ENCODE peak calls at places on chromosomes 4 and X, in five cellular contexts. D is adrenal gland, X is OCI-LY7, H is cardiac muscle cell, R is lower leg skin. I is an unnamed sample.

GRCh38 chr4:81723044-81723884 is 251.6 kb upstream of the RASGEF1B start:
- DNase-seq in R (no peak), H (no peak), X (no peak), D (no peak), I (no peak)

GRCh38 chrX:110713666-110714065 is 82.0 kb downstream of the CHRDL1 start:
- DNase-seq in H (no peak), R (no peak), D (no peak), X (no peak), I (no peak)

GRCh38 chr4:6937748-6938147 is 28.1 kb downstream of the TBC1D14 start:
- DNase-seq in X (no peak), H (no peak), D (no peak), R (no peak), I (no peak)

GRCh38 chr4:79181190-79181589 is 144.7 kb downstream of the NAA11 start:
- DNase-seq in X (no peak), R (no peak), H (no peak), D (no peak), I (no peak)

GRCh38 chrX:74220277-74220676 is 83.7 kb upstream of the ZCCHC13 start:
- DNase-seq in R (no peak), D (no peak), H (no peak), X (no peak), I (no peak)

GRCh38 chr4:156970501-156971167 is 965 bp downstream of the PDGFC start:
- DNase-seq in R (peak), X (no peak), H (peak), D (peak), I (peak)

GRCh38 chrX:100090931-100091330 is 319.1 kb downstream of the PCDH19 start:
- DNase-seq in H (peak), X (no peak), D (no peak), R (no peak), I (peak)

GRCh38 chr4:24456431-24456830 is 127.9 kb downstream of the DHX15 start:
- DNase-seq in H (no peak), R (no peak), D (no peak), X (no peak), I (no peak)

GRCh38 chr4:80005863-80006262 is 67.2 kb downstream of the ANTXR2 start:
- DNase-seq in D (no peak), X (no peak), R (no peak), H (no peak), I (no peak)

GRCh38 chr4:79516114-79516513 is 108.1 kb upstream of the GK2 start:
- DNase-seq in D (no peak), R (no peak), H (no peak), X (no peak), I (no peak)

GRCh38 chr4:78606035-78606434 is 54.5 kb downstream of the ANXA3 start:
- DNase-seq in R (no peak), X (no peak), H (no peak), D (no peak), I (no peak)

GRCh38 chrX:1451251-1451675 is 1.4 kb downstream of the ASMTL start:
- DNase-seq in R (no peak), H (no peak), X (no peak), D (peak), I (no peak)

GRCh38 chrX:153537526-153538295 is 20.3 kb downstream of the ATP2B3 start:
- DNase-seq in H (no peak), D (peak), R (no peak), X (no peak), I (no peak)

GRCh38 chrX:22538581-22538980 is 265.9 kb downstream of the CBLL2 start:
- DNase-seq in R (no peak), H (no peak), D (no peak), X (no peak), I (no peak)

GRCh38 chrX:41824551-41824950 is 98.8 kb downstream of the CASK start:
- DNase-seq in R (no peak), D (peak), X (no peak), H (peak), I (peak)

GRCh38 chrX:100413231-100413630 is 3.2 kb upstream of the PCDH19 start:
- DNase-seq in R (no peak), D (peak), X (peak), H (peak), I (peak)

GRCh38 chr4:125244848-125245450 is 69.8 kb upstream of the FAT4 start:
- DNase-seq in H (peak), R (no peak), D (no peak), X (no peak), I (peak)

GRCh38 chrX:72011734-72012133 is 101.1 kb downstream of the NHSL2 start:
- DNase-seq in D (no peak), H (no peak), X (no peak), R (no peak), I (no peak)

GRCh38 chr4:76943129-76943620 is 6.4 kb upstream of the SEPTIN11 start:
- DNase-seq in D (peak), R (no peak), H (peak), X (no peak), I (peak)

GRCh38 chrX:103556941-103557340 is 28.4 kb upstream of the TCEAL4 start:
- DNase-seq in D (no peak), R (no peak), X (peak), H (no peak), I (no peak)

GRCh38 chrX:72029473-72030411 is 102.0 kb downstream of the RTL5 start:
- DNase-seq in D (peak), R (no peak), H (peak), X (no peak), I (peak)

GRCh38 chrX:121245763-121246162 is 198.4 kb downstream of the GLUD2 start:
- DNase-seq in D (no peak), X (no peak), R (no peak), H (no peak), I (no peak)

GRCh38 chrX:54248309-54248708 is 65.3 kb upstream of the FAM120C start:
- DNase-seq in D (no peak), R (no peak), H (peak), X (peak), I (peak)

DNA sequence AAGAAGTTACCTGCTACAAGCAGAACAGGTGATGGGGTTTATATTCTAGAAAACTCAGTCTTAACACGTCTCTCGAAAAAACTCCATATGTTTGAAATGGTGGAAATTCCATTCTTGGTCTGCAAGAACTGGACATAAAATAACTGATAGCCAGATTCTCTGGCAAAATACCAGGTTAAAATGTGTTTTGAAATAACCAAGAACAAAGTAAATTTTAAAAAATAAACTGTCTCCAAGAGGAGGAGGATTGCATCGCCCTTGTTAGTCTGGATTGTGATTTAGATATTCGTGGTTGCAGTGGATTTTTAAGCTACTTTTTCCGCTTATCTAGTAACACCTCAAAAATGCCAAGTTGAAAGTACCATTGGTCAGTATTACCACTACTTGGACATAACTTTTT is 40.8 kb downstream of the CENPU start:
- DNase-seq in D (no peak), X (no peak), R (no peak), H (peak), I (peak)
- H3K4me3 ChIP-seq in D (no peak), X (no peak), R (no peak), H (no peak), I (no peak)

GRCh38 chr4:16278178-16278577 is 51.9 kb upstream of the TAPT1 start:
- DNase-seq in H (no peak), D (no peak), X (no peak), R (no peak), I (no peak)
- TF ChIP-seq CTCF in H (peak), D (no peak), X (peak), R (no peak), I (peak)

GRCh38 chrX:69556094-69557011 is 52.2 kb downstream of the NALF2 start:
- DNase-seq in R (no peak), H (peak), X (no peak), D (peak), I (no peak)
- H3K4me3 ChIP-seq in R (no peak), H (no peak), X (no peak), D (no peak), I (no peak)

DNA sequence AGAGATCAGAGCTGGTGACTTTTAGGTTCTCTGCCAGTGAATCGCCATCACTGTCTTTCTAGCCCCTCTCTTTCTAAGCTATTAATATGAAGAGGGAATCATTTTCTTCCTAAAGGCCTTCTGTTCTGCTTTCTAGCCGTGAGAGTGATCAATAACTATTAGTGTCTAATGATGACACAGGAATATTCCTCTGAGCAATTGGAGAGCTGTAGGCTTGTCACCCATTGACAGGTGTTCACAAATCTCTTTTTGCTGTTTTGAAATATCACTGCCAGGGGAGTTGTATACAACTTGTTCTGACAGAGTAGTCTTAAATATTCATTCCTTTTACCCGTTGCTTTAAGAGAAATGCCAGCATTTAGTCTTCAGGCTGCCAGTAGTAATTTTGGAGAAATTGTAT is 13.9 kb downstream of the FHIP1A start:
- DNase-seq in H (no peak), R (no peak), D (no peak), X (no peak), I (no peak)
- TF ChIP-seq CTCF in H (no peak), R (no peak), D (no peak), X (no peak), I (no peak)

DNA sequence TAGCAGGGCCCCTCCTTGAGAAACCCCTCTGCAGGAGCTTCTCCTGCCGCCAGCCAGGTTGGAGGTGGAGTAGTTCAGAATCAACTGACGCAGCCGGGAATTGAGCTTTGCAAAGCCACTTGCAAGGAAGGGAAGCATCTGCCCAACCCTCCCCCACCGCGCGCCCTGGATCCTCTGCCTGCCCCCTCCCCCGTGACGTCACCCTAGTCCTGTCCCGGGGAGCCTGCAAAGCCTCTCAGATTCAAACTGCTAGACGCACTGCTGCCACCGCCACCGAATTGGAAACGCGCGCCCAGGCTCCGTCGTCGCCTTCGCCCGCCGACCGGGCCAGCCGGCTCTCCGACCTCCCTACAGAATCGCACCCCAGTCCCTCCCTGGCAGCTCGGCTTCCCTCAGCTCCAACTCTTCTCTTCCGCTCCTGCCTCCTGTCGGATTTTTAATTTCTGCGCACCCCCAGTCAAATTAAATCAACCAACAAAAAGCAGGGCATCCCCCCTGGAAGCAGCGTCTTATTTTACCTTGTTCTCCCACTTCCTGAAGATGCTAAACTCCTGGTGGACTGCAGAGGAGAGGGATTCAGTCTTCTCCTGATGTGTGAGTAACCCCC is 3.8 kb downstream of the SLITRK2 start:
- DNase-seq in R (no peak), H (no peak), D (no peak), X (no peak), I (no peak)
- H3K4me3 ChIP-seq in R (no peak), H (peak), D (no peak), X (no peak), I (no peak)

GRCh38 chrX:104670051-104670450 is 104.1 kb downstream of the IL1RAPL2 start:
- DNase-seq in X (no peak), R (no peak), H (no peak), D (no peak), I (no peak)

GRCh38 chrX:104662694-104663093 is 96.7 kb downstream of the IL1RAPL2 start:
- DNase-seq in R (no peak), H (no peak), X (no peak), D (no peak), I (no peak)

GRCh38 chrX:104665691-104666090 is 99.7 kb downstream of the IL1RAPL2 start:
- DNase-seq in H (no peak), X (no peak), D (no peak), R (no peak), I (no peak)

GRCh38 chrX:104669063-104669462 is 103.1 kb downstream of the IL1RAPL2 start:
- DNase-seq in D (no peak), X (no peak), H (no peak), R (no peak), I (no peak)

GRCh38 chrX:104668550-104668949 is 102.6 kb downstream of the IL1RAPL2 start:
- DNase-seq in X (peak), H (peak), D (no peak), R (no peak), I (no peak)
- TF ChIP-seq CTCF in X (peak), H (no peak), D (no peak), R (no peak), I (no peak)

DNA sequence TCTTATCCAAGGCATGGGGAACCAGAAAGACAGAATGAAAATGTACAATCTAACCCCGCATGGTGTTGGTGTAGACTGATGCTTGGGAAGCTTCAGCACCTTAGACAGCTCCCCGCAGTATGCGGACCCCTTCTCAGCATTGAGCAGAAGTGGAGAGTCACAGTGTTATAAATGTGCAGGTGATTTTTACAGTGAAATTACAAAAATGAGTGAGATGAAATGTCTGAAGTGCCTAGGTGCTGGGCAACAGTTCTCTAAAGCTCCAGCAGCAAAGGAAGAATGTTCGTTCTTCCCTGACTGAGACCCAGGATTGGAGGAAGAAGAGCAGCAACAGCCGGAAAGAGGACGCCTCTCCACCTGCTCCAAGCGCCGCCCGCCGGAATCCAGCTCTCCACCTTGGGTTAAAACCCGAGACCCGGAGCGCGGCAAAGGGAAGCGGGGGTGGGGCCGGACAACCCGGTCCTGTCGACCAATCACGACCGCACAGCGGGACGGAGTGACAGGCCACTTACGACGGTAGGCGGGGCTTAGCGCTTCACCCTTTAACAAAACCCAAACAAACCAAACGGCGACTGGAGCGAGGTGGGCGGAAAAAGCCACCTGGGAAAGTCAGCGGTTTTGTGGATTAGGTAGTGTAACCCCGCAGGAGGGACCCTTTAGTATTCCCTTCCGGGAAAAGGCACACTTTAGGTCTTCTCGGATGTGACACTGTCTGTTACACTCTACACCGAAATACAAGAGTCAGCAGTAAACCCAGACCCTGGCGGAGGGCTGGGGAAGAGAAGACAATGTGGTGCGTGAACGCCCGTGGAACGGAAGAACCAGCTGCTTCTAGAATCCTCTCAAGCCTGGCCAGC is at the start of gene GLRA3:
- DNase-seq in X (peak), D (no peak), H (peak), R (no peak), I (no peak)
- H3K4me3 ChIP-seq in X (peak), D (no peak), H (peak), R (no peak), I (no peak)

DNA sequence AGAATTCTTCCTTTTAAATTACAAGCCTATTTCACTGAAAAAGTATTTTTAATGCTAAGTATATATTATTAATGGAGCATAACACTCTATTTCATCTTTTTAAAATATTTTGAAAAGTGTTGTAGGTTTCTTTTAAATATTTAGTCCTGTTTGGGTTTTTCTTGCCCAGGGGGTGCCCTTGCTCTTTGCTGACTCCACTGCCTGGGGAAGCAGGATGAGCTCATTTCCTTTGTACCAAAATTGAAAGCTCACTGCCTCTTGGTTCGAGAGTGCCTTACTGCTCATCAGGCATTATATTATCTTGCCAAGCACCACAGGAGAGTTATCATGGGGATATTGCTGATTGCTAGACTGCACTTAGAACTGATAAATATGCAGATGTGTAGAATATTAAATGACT is 819.2 kb downstream of the PCDH18 start:
- DNase-seq in D (no peak), R (no peak), X (no peak), H (peak), I (no peak)
- TF ChIP-seq CTCF in D (no peak), R (no peak), X (no peak), H (peak), I (no peak)

I was measured in AG10803.